ENCODE peak calls at places on chromosomes 7 and 10, in seven cellular contexts. B is MM.1S, E is cardiac muscle cell, G is psoas muscle, T is A673, K is mesendoderm, X is A549. P is an unnamed sample. For H3K4me1, the result is how much of the 10 kb centered on the place peaks cover.

GRCh38 chr7:129890090-129890489 is 62.7 kb downstream of the UBE2H start:
- DNase-seq in B (no peak), E (no peak), G (no peak), T (no peak), K (no peak), X (no peak), P (no peak)

GRCh38 chr7:132417037-132417906 is 159.0 kb downstream of the PLXNA4 start:
- DNase-seq in B (no peak), E (peak), G (no peak), T (no peak), K (no peak), X (no peak), P (no peak)

GRCh38 chr10:24777191-24777590 is 53.5 kb upstream of the ARHGAP21 start:
- DNase-seq in B (no peak), E (no peak), G (no peak), T (no peak), K (no peak), X (no peak), P (no peak)

GRCh38 chr7:101586971-101587370 is 42.1 kb downstream of the MYL10 start:
- DNase-seq in B (no peak), E (no peak), G (no peak), T (no peak), K (no peak), X (no peak), P (peak)

GRCh38 chr7:37558320-37558719 is 109.7 kb upstream of the ELMO1 start:
- DNase-seq in B (no peak), E (no peak), G (no peak), T (no peak), K (peak), X (peak), P (no peak)

GRCh38 chr10:44922826-44923545 is 11.8 kb downstream of the TMEM72 start:
- DNase-seq in B (no peak), E (no peak), G (no peak), T (no peak), K (no peak), X (no peak), P (no peak)

GRCh38 chr7:36972140-36972518 is 247.8 kb upstream of the AOAH start:
- DNase-seq in B (no peak), E (no peak), G (no peak), T (no peak), K (no peak), X (no peak), P (no peak)

GRCh38 chr10:72691470-72692056 is 380 bp upstream of the MCU start:
- DNase-seq in B (no peak), E (no peak), G (no peak), T (no peak), K (peak), X (no peak), P (no peak)

GRCh38 chr10:50582766-50583762 is 40.7 kb downstream of the SGMS1 start:
- DNase-seq in B (no peak), E (no peak), G (no peak), T (no peak), K (peak), X (peak), P (no peak)

GRCh38 chr7:69403169-69403568 is 195.1 kb upstream of the AUTS2 start:
- DNase-seq in B (no peak), E (peak), G (no peak), T (peak), K (peak), X (peak), P (no peak)

GRCh38 chr10:124568858-124569622 is 107.4 kb downstream of the LHPP start:
- DNase-seq in B (no peak), E (no peak), G (no peak), T (no peak), K (no peak), X (no peak), P (no peak)

GRCh38 chr10:124381011-124381591 is 37.6 kb downstream of the OAT start:
- DNase-seq in B (no peak), E (no peak), G (no peak), T (no peak), K (no peak), X (no peak), P (peak)

GRCh38 chr7:732094-732541 is 5.0 kb upstream of the PRKAR1B start:
- DNase-seq in B (no peak), E (peak), G (peak), T (no peak), K (no peak), X (peak), P (peak)

GRCh38 chr7:19114591-19114855 is 2.9 kb downstream of the TWIST1 start:
- DNase-seq in B (no peak), E (no peak), G (no peak), T (no peak), K (no peak), X (no peak), P (no peak)

GRCh38 chr7:87148332-87148955 is 3.8 kb upstream of the DMTF1 start:
- DNase-seq in B (peak), E (no peak), G (no peak), T (peak), K (peak), X (peak), P (no peak)

GRCh38 chr10:14884082-14884481 is 5.4 kb downstream of the SUV39H2 start:
- DNase-seq in B (no peak), E (no peak), G (no peak), T (no peak), K (no peak), X (no peak), P (no peak)
- H3K4me1 ChIP-seq in B (under half), E (under half), G (under half), T (under half), K (under half), X (under half), P (under half)

GRCh38 chr10:8063128-8063908 is 8.8 kb downstream of the GATA3 start:
- DNase-seq in B (no peak), E (no peak), G (no peak), T (no peak), K (peak), X (no peak), P (no peak)
- H3K4me1 ChIP-seq in B (under half), E (under half), G (under half), T (under half), K (under half), X (under half), P (under half)

DNA sequence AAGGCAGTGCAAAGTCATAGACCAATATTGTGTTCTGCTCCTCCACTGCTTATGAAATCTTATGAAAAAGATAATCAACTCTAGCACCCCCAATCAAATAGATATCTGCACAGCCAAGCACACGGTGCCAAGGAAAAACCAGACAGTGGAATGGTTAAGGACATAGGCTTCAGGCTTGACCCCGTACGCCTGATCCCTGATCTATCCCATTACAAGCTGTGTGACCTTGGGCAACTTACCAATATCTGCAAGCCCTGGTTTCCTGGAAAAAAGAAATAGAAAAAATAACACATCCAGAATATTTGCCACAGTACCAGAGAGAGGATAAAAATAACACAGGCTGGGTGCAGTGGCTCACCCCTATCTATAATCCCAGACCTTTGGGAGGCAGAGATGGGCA is 56.9 kb downstream of the GRB10 start:
- DNase-seq in B (no peak), E (no peak), G (no peak), T (no peak), K (no peak), X (no peak), P (no peak)
- H3K4me1 ChIP-seq in B (under half), E (under half), G (half or more), T (under half), K (under half), X (under half), P (under half)

GRCh38 chr10:102769375-102770107 is 25.8 kb downstream of the WBP1L start:
- DNase-seq in B (no peak), E (no peak), G (no peak), T (no peak), K (peak), X (peak), P (no peak)

GRCh38 chr10:102773320-102773719 is 29.6 kb downstream of the WBP1L start:
- DNase-seq in B (no peak), E (no peak), G (no peak), T (no peak), K (no peak), X (no peak), P (no peak)

GRCh38 chr10:102767428-102768160 is 23.8 kb downstream of the WBP1L start:
- DNase-seq in B (no peak), E (no peak), G (no peak), T (no peak), K (no peak), X (no peak), P (no peak)

GRCh38 chr10:102770792-102771191 is 27.0 kb downstream of the WBP1L start:
- DNase-seq in B (no peak), E (no peak), G (no peak), T (no peak), K (no peak), X (no peak), P (no peak)

GRCh38 chr10:102770108-102770482 is 26.3 kb downstream of the WBP1L start:
- DNase-seq in B (no peak), E (no peak), G (no peak), T (no peak), K (peak), X (no peak), P (no peak)
- H3K4me1 ChIP-seq in B (under half), E (under half), G (half or more), T (under half), K (under half), X (under half), P (under half)

GRCh38 chr10:32956365-32957197 is 1.4 kb downstream of the ITGB1 start:
- DNase-seq in B (no peak), E (no peak), G (no peak), T (no peak), K (no peak), X (peak), P (no peak)

GRCh38 chr10:32954545-32955298 is 3.3 kb downstream of the ITGB1 start:
- DNase-seq in B (no peak), E (no peak), G (no peak), T (no peak), K (no peak), X (no peak), P (no peak)

GRCh38 chr10:32954080-32954479 is 4.0 kb downstream of the ITGB1 start:
- DNase-seq in B (no peak), E (no peak), G (no peak), T (no peak), K (no peak), X (peak), P (no peak)

GRCh38 chr10:32955299-32955772 is 2.7 kb downstream of the ITGB1 start:
- DNase-seq in B (no peak), E (no peak), G (no peak), T (no peak), K (no peak), X (no peak), P (no peak)

GRCh38 chr10:32955790-32956189 is 2.2 kb downstream of the ITGB1 start:
- DNase-seq in B (no peak), E (no peak), G (no peak), T (no peak), K (no peak), X (no peak), P (no peak)
- H3K4me1 ChIP-seq in B (under half), E (half or more), G (half or more), T (half or more), K (under half), X (under half), P (under half)

DNA sequence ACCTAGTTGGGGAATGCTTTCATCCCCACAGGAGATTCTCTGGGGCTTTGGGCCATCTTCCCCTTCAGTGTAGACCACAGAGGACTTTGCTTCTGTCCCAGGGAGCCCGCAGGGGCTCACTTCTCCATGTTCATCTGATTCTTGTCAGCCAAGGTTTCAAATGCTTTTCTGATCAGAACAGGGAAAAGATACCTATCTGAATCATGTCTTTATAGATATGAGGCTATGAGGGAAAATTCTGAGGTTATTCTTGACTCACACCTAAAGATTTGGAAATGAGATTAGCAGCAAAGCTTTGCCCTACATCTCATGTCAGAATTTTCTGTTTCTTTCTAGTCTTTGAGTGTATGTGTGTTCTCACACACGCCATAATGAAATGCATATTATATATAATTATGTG is 53.3 kb downstream of the FIGNL1 start:
- DNase-seq in B (no peak), E (no peak), G (no peak), T (no peak), K (no peak), X (no peak), P (no peak)
- H3K4me1 ChIP-seq in B (under half), E (under half), G (under half), T (under half), K (under half), X (under half), P (under half)

DNA sequence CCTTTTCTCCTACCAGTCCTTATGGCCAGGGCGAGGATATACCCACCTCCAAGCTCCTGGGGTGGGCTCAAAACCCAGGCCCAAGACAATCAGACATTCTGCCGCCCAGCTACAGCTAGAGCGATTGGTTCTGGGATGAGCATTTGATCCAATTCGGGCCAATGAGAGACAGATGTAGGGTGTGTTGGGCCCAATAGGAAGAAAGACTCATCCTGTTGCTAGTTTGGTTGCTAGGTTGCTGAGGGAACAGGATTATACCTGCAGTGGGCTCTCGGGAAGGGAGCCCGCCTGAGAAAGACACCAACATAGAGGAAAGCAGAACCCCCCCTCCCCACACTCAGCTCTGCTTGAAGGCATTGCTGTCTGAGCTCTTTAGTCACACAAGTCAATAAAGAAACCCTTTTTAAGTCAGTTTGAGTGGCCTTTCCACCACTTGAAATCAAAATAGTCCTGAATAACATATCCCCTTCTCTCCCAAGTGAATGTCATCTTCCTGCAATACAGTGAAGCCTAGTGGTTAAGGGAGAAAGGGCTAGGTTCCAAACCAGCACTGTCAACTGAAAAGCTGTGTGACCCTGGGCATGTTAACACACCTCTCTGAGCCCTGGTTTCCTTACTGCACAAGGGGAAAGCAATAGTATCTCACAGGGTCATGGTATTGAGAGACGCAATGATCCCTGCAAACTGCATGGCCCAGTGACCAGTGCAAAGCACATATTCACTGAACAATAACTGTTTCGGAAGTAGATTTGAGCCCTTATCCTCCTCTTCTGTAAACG is 21.8 kb downstream of the ITPRIP start:
- DNase-seq in B (no peak), E (no peak), G (no peak), T (no peak), K (peak), X (no peak), P (no peak)
- H3K4me1 ChIP-seq in B (under half), E (under half), G (under half), T (under half), K (under half), X (under half), P (under half)

DNA sequence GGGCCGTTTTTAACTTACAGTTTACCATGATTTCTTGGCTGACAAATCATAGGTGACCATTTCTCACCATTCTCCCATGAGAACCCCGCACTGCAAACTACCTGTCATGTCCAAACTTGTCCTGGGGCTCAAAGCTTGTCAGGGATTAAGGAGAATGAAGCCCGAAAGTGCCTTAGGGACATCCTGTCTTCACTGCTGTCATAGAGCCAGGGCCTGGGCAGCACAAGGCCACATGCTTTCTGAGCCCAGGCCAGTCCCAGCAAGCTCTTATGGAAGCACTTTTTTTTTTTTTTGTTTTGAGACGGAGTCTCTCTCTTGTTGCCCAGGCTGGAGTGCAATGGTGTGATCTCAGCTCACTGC is 33.9 kb downstream of the CCM2 start:
- DNase-seq in B (no peak), E (no peak), G (peak), T (no peak), K (peak), X (no peak), P (peak)
- H3K4me1 ChIP-seq in B (under half), E (under half), G (under half), T (under half), K (under half), X (under half), P (under half)

GRCh38 chr7:80858141-80858903 is 60.5 kb downstream of the SEMA3C start:
- DNase-seq in B (no peak), E (no peak), G (no peak), T (no peak), K (no peak), X (peak), P (no peak)
- H3K4me1 ChIP-seq in B (under half), E (under half), G (under half), T (under half), K (under half), X (half or more), P (under half)

P was measured in RWPE2.